ENCODE peak calls at places on chromosomes 4 and X, in nine cellular contexts. One of them, this sample, is unnamed. For H3K4me1, the result is how much of the 10 kb centered on the place peaks cover.

GRCh38 chr4:153585021-153585420 is 99.1 kb upstream of the TLR2 start:
- DNase-seq in pancreas: no peak
- DNase-seq in spleen: no peak
- DNase-seq in heart left ventricle: no peak
- DNase-seq in psoas muscle: no peak
- DNase-seq in cardiac muscle cell: no peak
- DNase-seq in mammary epithelial cell: no peak
- DNase-seq in sigmoid colon: no peak
- DNase-seq in tibial nerve: no peak
- DNase-seq in this sample: no peak

GRCh38 chrX:79162076-79162475 is 17.6 kb downstream of the GPR174 start:
- DNase-seq in pancreas: no peak
- DNase-seq in spleen: no peak
- DNase-seq in heart left ventricle: no peak
- DNase-seq in psoas muscle: no peak
- DNase-seq in cardiac muscle cell: no peak
- DNase-seq in mammary epithelial cell: no peak
- DNase-seq in sigmoid colon: no peak
- DNase-seq in tibial nerve: no peak
- DNase-seq in this sample: no peak

GRCh38 chr4:80207172-80207583 is 9.9 kb downstream of the PRDM8 start:
- DNase-seq in pancreas: no peak
- DNase-seq in spleen: no peak
- DNase-seq in heart left ventricle: no peak
- DNase-seq in psoas muscle: no peak
- DNase-seq in cardiac muscle cell: no peak
- DNase-seq in mammary epithelial cell: no peak
- DNase-seq in sigmoid colon: no peak
- DNase-seq in tibial nerve: no peak
- DNase-seq in this sample: no peak

GRCh38 chr4:186342582-186342981 is 76.6 kb downstream of the F11 start:
- DNase-seq in pancreas: no peak
- DNase-seq in spleen: no peak
- DNase-seq in heart left ventricle: no peak
- DNase-seq in psoas muscle: no peak
- DNase-seq in cardiac muscle cell: no peak
- DNase-seq in mammary epithelial cell: peak
- DNase-seq in sigmoid colon: no peak
- DNase-seq in tibial nerve: no peak
- DNase-seq in this sample: no peak

GRCh38 chrX:51487960-51488267 is 8.5 kb downstream of the NUDT11 start:
- DNase-seq in pancreas: no peak
- DNase-seq in spleen: no peak
- DNase-seq in heart left ventricle: no peak
- DNase-seq in psoas muscle: no peak
- DNase-seq in cardiac muscle cell: no peak
- DNase-seq in mammary epithelial cell: no peak
- DNase-seq in sigmoid colon: no peak
- DNase-seq in tibial nerve: no peak
- DNase-seq in this sample: no peak

GRCh38 chrX:38336538-38337240 is 9.4 kb upstream of the RPGR start:
- DNase-seq in pancreas: no peak
- DNase-seq in spleen: no peak
- DNase-seq in heart left ventricle: no peak
- DNase-seq in psoas muscle: no peak
- DNase-seq in cardiac muscle cell: no peak
- DNase-seq in mammary epithelial cell: no peak
- DNase-seq in sigmoid colon: no peak
- DNase-seq in tibial nerve: no peak
- DNase-seq in this sample: no peak

GRCh38 chr4:170769857-170770256 is 680.1 kb upstream of the AADAT start:
- DNase-seq in pancreas: no peak
- DNase-seq in spleen: no peak
- DNase-seq in heart left ventricle: no peak
- DNase-seq in psoas muscle: no peak
- DNase-seq in cardiac muscle cell: no peak
- DNase-seq in mammary epithelial cell: no peak
- DNase-seq in sigmoid colon: no peak
- DNase-seq in tibial nerve: no peak
- DNase-seq in this sample: no peak

GRCh38 chr4:152659806-152660205 is 20.0 kb downstream of the TMEM154 start:
- DNase-seq in pancreas: no peak
- DNase-seq in spleen: no peak
- DNase-seq in heart left ventricle: no peak
- DNase-seq in psoas muscle: no peak
- DNase-seq in cardiac muscle cell: no peak
- DNase-seq in mammary epithelial cell: no peak
- DNase-seq in sigmoid colon: no peak
- DNase-seq in tibial nerve: no peak
- DNase-seq in this sample: no peak

GRCh38 chr4:110184791-110185155 is 13.6 kb downstream of the ELOVL6 start:
- DNase-seq in pancreas: no peak
- DNase-seq in spleen: no peak
- DNase-seq in heart left ventricle: no peak
- DNase-seq in psoas muscle: no peak
- DNase-seq in cardiac muscle cell: no peak
- DNase-seq in mammary epithelial cell: no peak
- DNase-seq in sigmoid colon: no peak
- DNase-seq in tibial nerve: no peak
- DNase-seq in this sample: no peak

GRCh38 chr4:41399191-41399590 is 138.8 kb upstream of the LIMCH1 start:
- DNase-seq in pancreas: no peak
- DNase-seq in spleen: no peak
- DNase-seq in heart left ventricle: no peak
- DNase-seq in psoas muscle: no peak
- DNase-seq in cardiac muscle cell: no peak
- DNase-seq in mammary epithelial cell: no peak
- DNase-seq in sigmoid colon: no peak
- DNase-seq in tibial nerve: no peak
- DNase-seq in this sample: no peak

GRCh38 chr4:187294861-187295260 is 571.2 kb upstream of the FAT1 start:
- DNase-seq in pancreas: no peak
- DNase-seq in spleen: no peak
- DNase-seq in heart left ventricle: no peak
- DNase-seq in psoas muscle: no peak
- DNase-seq in cardiac muscle cell: no peak
- DNase-seq in mammary epithelial cell: peak
- DNase-seq in sigmoid colon: no peak
- DNase-seq in tibial nerve: no peak
- DNase-seq in this sample: no peak

GRCh38 chr4:116387942-116388474 is 697.4 kb downstream of the TRAM1L1 start:
- DNase-seq in pancreas: no peak
- DNase-seq in spleen: no peak
- DNase-seq in heart left ventricle: no peak
- DNase-seq in psoas muscle: no peak
- DNase-seq in cardiac muscle cell: no peak
- DNase-seq in mammary epithelial cell: no peak
- DNase-seq in sigmoid colon: no peak
- DNase-seq in tibial nerve: no peak
- DNase-seq in this sample: no peak

GRCh38 chr4:54539500-54540029 is 118.2 kb upstream of the KIT start:
- DNase-seq in pancreas: peak
- DNase-seq in spleen: peak
- DNase-seq in heart left ventricle: peak
- DNase-seq in psoas muscle: peak
- DNase-seq in cardiac muscle cell: peak
- DNase-seq in mammary epithelial cell: no peak
- DNase-seq in sigmoid colon: no peak
- DNase-seq in tibial nerve: no peak
- DNase-seq in this sample: peak

GRCh38 chr4:111821342-111821741 is 323.9 kb upstream of the FAM241A start:
- DNase-seq in pancreas: no peak
- DNase-seq in spleen: no peak
- DNase-seq in heart left ventricle: no peak
- DNase-seq in psoas muscle: no peak
- DNase-seq in cardiac muscle cell: no peak
- DNase-seq in mammary epithelial cell: no peak
- DNase-seq in sigmoid colon: no peak
- DNase-seq in tibial nerve: no peak
- DNase-seq in this sample: no peak

GRCh38 chr4:56909083-56909981 is 1.6 kb downstream of the REST start:
- DNase-seq in pancreas: no peak
- DNase-seq in spleen: no peak
- DNase-seq in heart left ventricle: peak
- DNase-seq in psoas muscle: no peak
- DNase-seq in cardiac muscle cell: peak
- DNase-seq in mammary epithelial cell: peak
- DNase-seq in sigmoid colon: peak
- DNase-seq in tibial nerve: peak
- DNase-seq in this sample: no peak

GRCh38 chr4:7280906-7281305 is 88.6 kb downstream of the SORCS2 start:
- DNase-seq in pancreas: no peak
- DNase-seq in spleen: no peak
- DNase-seq in heart left ventricle: no peak
- DNase-seq in psoas muscle: no peak
- DNase-seq in cardiac muscle cell: no peak
- DNase-seq in mammary epithelial cell: peak
- DNase-seq in sigmoid colon: no peak
- DNase-seq in tibial nerve: no peak
- DNase-seq in this sample: no peak

GRCh38 chrX:133985164-133986007 is at the start of gene GPC3:
- DNase-seq in pancreas: peak
- DNase-seq in spleen: peak
- DNase-seq in heart left ventricle: peak
- DNase-seq in psoas muscle: peak
- DNase-seq in cardiac muscle cell: peak
- DNase-seq in mammary epithelial cell: peak
- DNase-seq in sigmoid colon: peak
- DNase-seq in tibial nerve: no peak
- DNase-seq in this sample: peak

GRCh38 chrX:39953879-39954278 is 143.9 kb downstream of the BCOR start:
- DNase-seq in pancreas: peak
- DNase-seq in spleen: no peak
- DNase-seq in heart left ventricle: peak
- DNase-seq in psoas muscle: peak
- DNase-seq in cardiac muscle cell: peak
- DNase-seq in mammary epithelial cell: peak
- DNase-seq in sigmoid colon: peak
- DNase-seq in tibial nerve: peak
- DNase-seq in this sample: peak

GRCh38 chr4:38667005-38667771 is 3.2 kb downstream of the KLF3 start:
- DNase-seq in pancreas: no peak
- DNase-seq in spleen: no peak
- DNase-seq in heart left ventricle: peak
- DNase-seq in psoas muscle: peak
- DNase-seq in cardiac muscle cell: peak
- DNase-seq in mammary epithelial cell: peak
- DNase-seq in sigmoid colon: peak
- DNase-seq in tibial nerve: peak
- DNase-seq in this sample: no peak
- H3K4me1 ChIP-seq in pancreas: under half
- H3K4me1 ChIP-seq in spleen: half or more
- H3K4me1 ChIP-seq in heart left ventricle: half or more
- H3K4me1 ChIP-seq in psoas muscle: half or more
- H3K4me1 ChIP-seq in cardiac muscle cell: under half
- H3K4me1 ChIP-seq in mammary epithelial cell: under half
- H3K4me1 ChIP-seq in sigmoid colon: half or more
- H3K4me1 ChIP-seq in tibial nerve: half or more
- H3K4me1 ChIP-seq in this sample: half or more

DNA sequence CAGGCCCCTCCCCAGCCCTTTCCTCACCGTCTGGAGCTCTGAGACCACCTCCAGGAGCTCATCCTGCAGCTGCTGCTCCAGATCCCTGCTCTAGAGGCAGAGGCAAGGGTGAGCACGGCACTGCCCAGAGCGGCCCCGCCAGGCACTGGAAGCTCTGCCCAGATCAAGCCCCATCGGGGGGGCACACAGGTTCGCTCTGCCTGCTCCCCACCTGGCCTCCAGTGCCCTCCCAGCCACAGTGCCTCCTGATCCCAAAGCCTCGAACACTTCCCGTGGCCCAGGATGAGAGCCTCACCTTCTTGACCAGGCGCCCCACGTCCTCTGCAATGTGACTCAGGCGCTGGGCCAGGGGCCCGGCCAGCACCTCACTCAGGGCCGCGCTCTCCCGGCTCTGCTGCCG is 5.0 kb downstream of the ARHGAP4 start:
- DNase-seq in pancreas: no peak
- DNase-seq in spleen: no peak
- DNase-seq in heart left ventricle: peak
- DNase-seq in psoas muscle: no peak
- DNase-seq in cardiac muscle cell: no peak
- DNase-seq in mammary epithelial cell: no peak
- DNase-seq in sigmoid colon: no peak
- DNase-seq in tibial nerve: no peak
- DNase-seq in this sample: no peak
- H3K4me3 ChIP-seq in pancreas: no peak
- H3K4me3 ChIP-seq in spleen: no peak
- H3K4me3 ChIP-seq in heart left ventricle: no peak
- H3K4me3 ChIP-seq in psoas muscle: peak
- H3K4me3 ChIP-seq in cardiac muscle cell: no peak
- H3K4me3 ChIP-seq in mammary epithelial cell: no peak
- H3K4me3 ChIP-seq in sigmoid colon: no peak
- H3K4me3 ChIP-seq in tibial nerve: no peak
- H3K4me3 ChIP-seq in this sample: no peak

GRCh38 chrX:17814059-17814458 is 47.0 kb downstream of the RAI2 start:
- DNase-seq in pancreas: no peak
- DNase-seq in spleen: no peak
- DNase-seq in heart left ventricle: no peak
- DNase-seq in psoas muscle: no peak
- DNase-seq in cardiac muscle cell: no peak
- DNase-seq in mammary epithelial cell: no peak
- DNase-seq in sigmoid colon: no peak
- DNase-seq in tibial nerve: no peak
- DNase-seq in this sample: no peak

GRCh38 chrX:17817242-17817641 is 43.9 kb downstream of the RAI2 start:
- DNase-seq in pancreas: no peak
- DNase-seq in spleen: no peak
- DNase-seq in heart left ventricle: no peak
- DNase-seq in psoas muscle: no peak
- DNase-seq in cardiac muscle cell: no peak
- DNase-seq in mammary epithelial cell: no peak
- DNase-seq in sigmoid colon: no peak
- DNase-seq in tibial nerve: no peak
- DNase-seq in this sample: no peak

GRCh38 chrX:17814557-17814956 is 46.5 kb downstream of the RAI2 start:
- DNase-seq in pancreas: no peak
- DNase-seq in spleen: no peak
- DNase-seq in heart left ventricle: no peak
- DNase-seq in psoas muscle: no peak
- DNase-seq in cardiac muscle cell: no peak
- DNase-seq in mammary epithelial cell: peak
- DNase-seq in sigmoid colon: no peak
- DNase-seq in tibial nerve: no peak
- DNase-seq in this sample: no peak

GRCh38 chrX:17822351-17822750 is 38.7 kb downstream of the RAI2 start:
- DNase-seq in pancreas: no peak
- DNase-seq in spleen: no peak
- DNase-seq in heart left ventricle: no peak
- DNase-seq in psoas muscle: no peak
- DNase-seq in cardiac muscle cell: no peak
- DNase-seq in mammary epithelial cell: no peak
- DNase-seq in sigmoid colon: no peak
- DNase-seq in tibial nerve: no peak
- DNase-seq in this sample: no peak

GRCh38 chrX:17818729-17819128 is 42.4 kb downstream of the RAI2 start:
- DNase-seq in pancreas: no peak
- DNase-seq in spleen: no peak
- DNase-seq in heart left ventricle: no peak
- DNase-seq in psoas muscle: no peak
- DNase-seq in cardiac muscle cell: no peak
- DNase-seq in mammary epithelial cell: no peak
- DNase-seq in sigmoid colon: no peak
- DNase-seq in tibial nerve: no peak
- DNase-seq in this sample: no peak
- TF ChIP-seq CTCF in pancreas: no peak
- TF ChIP-seq CTCF in spleen: no peak
- TF ChIP-seq CTCF in heart left ventricle: no peak
- TF ChIP-seq CTCF in psoas muscle: no peak
- TF ChIP-seq CTCF in cardiac muscle cell: no peak
- TF ChIP-seq CTCF in mammary epithelial cell: no peak
- TF ChIP-seq CTCF in sigmoid colon: no peak
- TF ChIP-seq CTCF in tibial nerve: no peak
- TF ChIP-seq CTCF in this sample: no peak

GRCh38 chr4:81606796-81607550 is 135.3 kb upstream of the RASGEF1B start:
- DNase-seq in pancreas: no peak
- DNase-seq in spleen: no peak
- DNase-seq in heart left ventricle: peak
- DNase-seq in psoas muscle: no peak
- DNase-seq in cardiac muscle cell: no peak
- DNase-seq in mammary epithelial cell: peak
- DNase-seq in sigmoid colon: no peak
- DNase-seq in tibial nerve: no peak
- DNase-seq in this sample: no peak
- H3K4me1 ChIP-seq in pancreas: under half
- H3K4me1 ChIP-seq in spleen: under half
- H3K4me1 ChIP-seq in heart left ventricle: under half
- H3K4me1 ChIP-seq in psoas muscle: under half
- H3K4me1 ChIP-seq in cardiac muscle cell: under half
- H3K4me1 ChIP-seq in mammary epithelial cell: under half
- H3K4me1 ChIP-seq in sigmoid colon: under half
- H3K4me1 ChIP-seq in tibial nerve: under half
- H3K4me1 ChIP-seq in this sample: under half